ENCODE peak calls at places on chromosomes 4 and X, in ten cellular contexts. One of them, this sample, is unnamed.

GRCh38 chr4:3121596-3121995 is 47.1 kb downstream of the HTT start:
- DNase-seq in right lobe of liver: no peak
- DNase-seq in IMR-90: no peak
- DNase-seq in heart left ventricle: no peak
- DNase-seq in gastrocnemius medialis: no peak
- DNase-seq in HCT116: no peak
- DNase-seq in testis: no peak
- DNase-seq in lower leg skin: no peak
- DNase-seq in body of pancreas: no peak
- DNase-seq in HepG2: no peak
- DNase-seq in this sample: no peak

GRCh38 chr4:17273047-17273446 is 238.8 kb downstream of the QDPR start:
- DNase-seq in right lobe of liver: no peak
- DNase-seq in IMR-90: peak
- DNase-seq in heart left ventricle: no peak
- DNase-seq in gastrocnemius medialis: no peak
- DNase-seq in HCT116: no peak
- DNase-seq in testis: no peak
- DNase-seq in lower leg skin: no peak
- DNase-seq in body of pancreas: no peak
- DNase-seq in HepG2: no peak
- DNase-seq in this sample: no peak

GRCh38 chr4:94534401-94535312 is 82.9 kb downstream of the PDLIM5 start:
- DNase-seq in right lobe of liver: no peak
- DNase-seq in IMR-90: no peak
- DNase-seq in heart left ventricle: no peak
- DNase-seq in gastrocnemius medialis: no peak
- DNase-seq in HCT116: no peak
- DNase-seq in testis: no peak
- DNase-seq in lower leg skin: no peak
- DNase-seq in body of pancreas: no peak
- DNase-seq in HepG2: no peak
- DNase-seq in this sample: no peak

GRCh38 chr4:85543832-85544231 is 68.9 kb downstream of the ARHGAP24 start:
- DNase-seq in right lobe of liver: no peak
- DNase-seq in IMR-90: peak
- DNase-seq in heart left ventricle: no peak
- DNase-seq in gastrocnemius medialis: no peak
- DNase-seq in HCT116: no peak
- DNase-seq in testis: no peak
- DNase-seq in lower leg skin: no peak
- DNase-seq in body of pancreas: no peak
- DNase-seq in HepG2: no peak
- DNase-seq in this sample: no peak

GRCh38 chr4:136748777-136749176 is 783.5 kb downstream of the PCDH18 start:
- DNase-seq in right lobe of liver: no peak
- DNase-seq in IMR-90: peak
- DNase-seq in heart left ventricle: no peak
- DNase-seq in gastrocnemius medialis: no peak
- DNase-seq in HCT116: no peak
- DNase-seq in testis: no peak
- DNase-seq in lower leg skin: no peak
- DNase-seq in body of pancreas: no peak
- DNase-seq in HepG2: no peak
- DNase-seq in this sample: no peak

GRCh38 chrX:9747644-9748043 is 18.0 kb downstream of the GPR143 start:
- DNase-seq in right lobe of liver: no peak
- DNase-seq in IMR-90: no peak
- DNase-seq in heart left ventricle: no peak
- DNase-seq in gastrocnemius medialis: no peak
- DNase-seq in HCT116: no peak
- DNase-seq in testis: no peak
- DNase-seq in lower leg skin: no peak
- DNase-seq in body of pancreas: no peak
- DNase-seq in HepG2: no peak
- DNase-seq in this sample: no peak

GRCh38 chr4:10701702-10702460 is 17.3 kb upstream of the CLNK start:
- DNase-seq in right lobe of liver: no peak
- DNase-seq in IMR-90: peak
- DNase-seq in heart left ventricle: no peak
- DNase-seq in gastrocnemius medialis: no peak
- DNase-seq in HCT116: no peak
- DNase-seq in testis: no peak
- DNase-seq in lower leg skin: no peak
- DNase-seq in body of pancreas: no peak
- DNase-seq in HepG2: no peak
- DNase-seq in this sample: no peak

GRCh38 chrX:66020578-66021406 is 19.1 kb downstream of the VSIG4 start:
- DNase-seq in right lobe of liver: no peak
- DNase-seq in IMR-90: no peak
- DNase-seq in heart left ventricle: no peak
- DNase-seq in gastrocnemius medialis: no peak
- DNase-seq in HCT116: no peak
- DNase-seq in testis: no peak
- DNase-seq in lower leg skin: no peak
- DNase-seq in body of pancreas: no peak
- DNase-seq in HepG2: no peak
- DNase-seq in this sample: no peak

GRCh38 chrX:108415891-108416290 is 22.3 kb downstream of the COL4A6 start:
- DNase-seq in right lobe of liver: no peak
- DNase-seq in IMR-90: peak
- DNase-seq in heart left ventricle: no peak
- DNase-seq in gastrocnemius medialis: no peak
- DNase-seq in HCT116: no peak
- DNase-seq in testis: no peak
- DNase-seq in lower leg skin: no peak
- DNase-seq in body of pancreas: no peak
- DNase-seq in HepG2: no peak
- DNase-seq in this sample: no peak

GRCh38 chr4:15420642-15421041 is 7.2 kb upstream of the C1QTNF7 start:
- DNase-seq in right lobe of liver: no peak
- DNase-seq in IMR-90: peak
- DNase-seq in heart left ventricle: no peak
- DNase-seq in gastrocnemius medialis: no peak
- DNase-seq in HCT116: no peak
- DNase-seq in testis: no peak
- DNase-seq in lower leg skin: no peak
- DNase-seq in body of pancreas: no peak
- DNase-seq in HepG2: no peak
- DNase-seq in this sample: no peak

GRCh38 chrX:153032397-153033118 is 23.7 kb upstream of the PNMA3 start:
- DNase-seq in right lobe of liver: peak
- DNase-seq in IMR-90: peak
- DNase-seq in heart left ventricle: peak
- DNase-seq in gastrocnemius medialis: peak
- DNase-seq in HCT116: peak
- DNase-seq in testis: peak
- DNase-seq in lower leg skin: peak
- DNase-seq in body of pancreas: peak
- DNase-seq in HepG2: peak
- DNase-seq in this sample: peak

GRCh38 chrX:1212532-1212931 is at the start of gene CRLF2:
- DNase-seq in right lobe of liver: no peak
- DNase-seq in IMR-90: no peak
- DNase-seq in heart left ventricle: no peak
- DNase-seq in gastrocnemius medialis: no peak
- DNase-seq in HCT116: peak
- DNase-seq in testis: no peak
- DNase-seq in lower leg skin: peak
- DNase-seq in body of pancreas: no peak
- DNase-seq in HepG2: no peak
- DNase-seq in this sample: peak

GRCh38 chr4:6749340-6750171 is 33.0 kb upstream of the KIAA0232 start:
- DNase-seq in right lobe of liver: peak
- DNase-seq in IMR-90: peak
- DNase-seq in heart left ventricle: peak
- DNase-seq in gastrocnemius medialis: peak
- DNase-seq in HCT116: peak
- DNase-seq in testis: peak
- DNase-seq in lower leg skin: peak
- DNase-seq in body of pancreas: peak
- DNase-seq in HepG2: peak
- DNase-seq in this sample: peak

DNA sequence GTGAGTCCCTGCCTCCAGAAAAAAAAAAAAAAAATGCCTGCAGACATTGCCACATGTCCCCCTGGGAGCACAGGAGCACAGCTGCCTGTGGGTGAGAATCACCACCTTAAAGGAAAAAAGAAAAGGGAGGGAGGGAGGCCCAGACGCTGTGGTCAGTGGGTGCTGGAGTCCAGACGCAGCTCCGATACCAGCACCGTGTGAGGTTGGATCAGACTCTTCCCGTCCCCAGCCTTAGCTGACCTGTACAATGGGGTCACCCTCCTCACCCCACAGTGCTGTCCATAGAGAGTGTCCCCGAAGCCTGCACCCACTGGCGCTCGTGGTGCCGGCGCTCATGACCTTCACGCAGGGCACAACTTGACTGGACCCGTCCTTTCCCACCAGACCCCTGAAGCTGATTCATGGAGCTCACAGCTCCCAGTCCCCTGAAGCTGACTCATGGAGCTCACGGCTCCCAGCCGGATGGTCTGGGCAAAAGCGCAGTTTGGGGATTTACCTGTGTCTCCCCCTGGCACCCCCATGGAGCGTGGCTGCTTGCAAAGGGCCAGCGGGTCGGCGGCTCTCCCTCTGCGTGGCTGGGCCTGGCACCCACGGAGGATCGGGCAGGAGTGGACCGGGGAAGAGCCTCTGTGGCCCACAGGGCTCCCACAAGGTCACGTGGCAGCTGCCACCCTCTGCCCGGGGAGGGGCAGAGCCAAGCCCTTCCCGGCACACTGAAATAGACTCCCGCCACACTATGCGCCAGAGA is 31.4 kb downstream of the ABLIM2 start:
- DNase-seq in right lobe of liver: no peak
- DNase-seq in IMR-90: no peak
- DNase-seq in heart left ventricle: no peak
- DNase-seq in gastrocnemius medialis: peak
- DNase-seq in HCT116: no peak
- DNase-seq in testis: no peak
- DNase-seq in lower leg skin: no peak
- DNase-seq in body of pancreas: no peak
- DNase-seq in HepG2: no peak
- DNase-seq in this sample: no peak
- TF ChIP-seq POLR2A in right lobe of liver: no peak
- TF ChIP-seq POLR2A in IMR-90: no peak
- TF ChIP-seq POLR2A in heart left ventricle: no peak
- TF ChIP-seq POLR2A in gastrocnemius medialis: peak
- TF ChIP-seq POLR2A in HCT116: no peak
- TF ChIP-seq POLR2A in testis: no peak
- TF ChIP-seq POLR2A in lower leg skin: no peak
- TF ChIP-seq POLR2A in body of pancreas: no peak
- TF ChIP-seq POLR2A in HepG2: no peak
- TF ChIP-seq POLR2A in this sample: no peak

DNA sequence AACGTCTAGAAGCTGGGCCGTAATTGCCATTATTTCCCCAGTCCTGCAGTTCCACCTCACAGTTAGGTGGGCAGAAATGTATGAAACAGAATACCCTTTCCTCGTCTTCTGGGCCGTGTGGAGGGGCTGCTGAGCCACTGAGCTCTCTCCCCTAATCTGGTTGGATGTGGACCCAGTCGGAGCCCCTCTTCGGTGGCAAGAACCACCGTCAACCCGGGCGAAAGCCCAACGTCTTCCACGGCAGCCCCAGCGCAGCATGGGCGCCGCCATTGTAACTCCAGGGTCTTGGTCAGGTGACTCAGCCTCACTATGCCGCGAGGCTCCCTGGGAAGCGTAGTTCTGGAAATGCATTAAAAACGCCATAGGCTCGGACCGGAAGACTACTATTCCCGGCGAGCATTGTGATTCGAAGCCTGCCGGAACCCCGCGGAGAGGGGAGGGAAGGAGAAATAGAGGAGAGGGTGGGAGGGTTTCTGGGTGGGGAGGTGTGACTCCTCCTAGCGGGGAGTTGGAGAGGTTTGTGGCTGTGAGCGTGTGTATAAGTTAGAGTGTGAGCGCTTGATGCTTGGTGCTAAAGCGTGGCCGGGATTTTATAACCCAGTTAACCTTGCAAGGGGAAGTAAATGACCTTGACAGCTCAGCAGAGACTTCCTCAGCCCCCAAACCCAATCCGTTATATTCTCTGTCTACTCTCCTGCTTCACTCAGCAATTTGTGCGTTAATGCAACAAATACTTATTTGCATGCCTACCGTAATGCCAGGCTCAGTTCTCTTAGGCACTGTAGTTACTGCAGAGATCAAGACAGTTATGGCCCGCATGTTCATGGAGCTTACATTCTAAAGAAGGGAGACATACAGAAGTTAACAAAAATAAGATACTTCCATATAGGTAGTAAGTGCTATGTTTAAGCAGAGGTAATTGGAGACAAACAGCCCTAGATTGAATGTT is at the start of gene GATB:
- DNase-seq in right lobe of liver: peak
- DNase-seq in IMR-90: peak
- DNase-seq in heart left ventricle: peak
- DNase-seq in gastrocnemius medialis: peak
- DNase-seq in HCT116: peak
- DNase-seq in testis: peak
- DNase-seq in lower leg skin: peak
- DNase-seq in body of pancreas: peak
- DNase-seq in HepG2: peak
- DNase-seq in this sample: peak
- TF ChIP-seq POLR2A in right lobe of liver: peak
- TF ChIP-seq POLR2A in IMR-90: peak
- TF ChIP-seq POLR2A in heart left ventricle: peak
- TF ChIP-seq POLR2A in gastrocnemius medialis: peak
- TF ChIP-seq POLR2A in HCT116: peak
- TF ChIP-seq POLR2A in testis: no peak
- TF ChIP-seq POLR2A in lower leg skin: no peak
- TF ChIP-seq POLR2A in body of pancreas: peak
- TF ChIP-seq POLR2A in HepG2: peak
- TF ChIP-seq POLR2A in this sample: peak

DNA sequence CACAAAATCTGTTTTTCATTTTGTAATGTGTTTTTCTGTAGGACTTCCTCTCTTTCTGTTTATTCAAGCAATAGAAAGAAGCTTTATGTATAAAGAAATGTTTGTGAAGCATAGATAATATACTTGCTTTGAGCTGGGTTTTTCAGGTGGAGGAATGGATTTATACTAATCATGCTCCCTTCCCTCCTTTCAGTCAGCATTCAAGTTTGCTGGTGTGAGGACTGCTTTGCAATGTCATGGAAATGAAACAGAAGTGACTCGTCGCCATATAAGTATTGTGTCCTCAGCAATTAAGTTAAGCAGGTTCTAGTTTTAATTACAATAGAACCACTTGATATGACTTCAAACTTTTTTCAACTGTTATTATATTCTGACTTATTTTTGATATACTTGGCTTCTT is 1447.1 kb downstream of the PCDH19 start:
- DNase-seq in right lobe of liver: no peak
- DNase-seq in IMR-90: no peak
- DNase-seq in heart left ventricle: no peak
- DNase-seq in gastrocnemius medialis: no peak
- DNase-seq in HCT116: no peak
- DNase-seq in testis: no peak
- DNase-seq in lower leg skin: no peak
- DNase-seq in body of pancreas: no peak
- DNase-seq in HepG2: no peak
- DNase-seq in this sample: no peak
- TF ChIP-seq POLR2A in right lobe of liver: no peak
- TF ChIP-seq POLR2A in IMR-90: no peak
- TF ChIP-seq POLR2A in heart left ventricle: no peak
- TF ChIP-seq POLR2A in gastrocnemius medialis: no peak
- TF ChIP-seq POLR2A in HCT116: no peak
- TF ChIP-seq POLR2A in testis: no peak
- TF ChIP-seq POLR2A in lower leg skin: no peak
- TF ChIP-seq POLR2A in body of pancreas: no peak
- TF ChIP-seq POLR2A in HepG2: no peak
- TF ChIP-seq POLR2A in this sample: no peak

GRCh38 chr4:122749704-122750454 is 17.4 kb downstream of the BBS12 start:
- DNase-seq in right lobe of liver: no peak
- DNase-seq in IMR-90: no peak
- DNase-seq in heart left ventricle: no peak
- DNase-seq in gastrocnemius medialis: no peak
- DNase-seq in HCT116: no peak
- DNase-seq in testis: no peak
- DNase-seq in lower leg skin: no peak
- DNase-seq in body of pancreas: no peak
- DNase-seq in HepG2: no peak
- DNase-seq in this sample: no peak
- TF ChIP-seq POLR2A in right lobe of liver: no peak
- TF ChIP-seq POLR2A in IMR-90: no peak
- TF ChIP-seq POLR2A in heart left ventricle: no peak
- TF ChIP-seq POLR2A in gastrocnemius medialis: no peak
- TF ChIP-seq POLR2A in HCT116: no peak
- TF ChIP-seq POLR2A in testis: no peak
- TF ChIP-seq POLR2A in lower leg skin: no peak
- TF ChIP-seq POLR2A in body of pancreas: no peak
- TF ChIP-seq POLR2A in HepG2: no peak
- TF ChIP-seq POLR2A in this sample: no peak